ENCODE peak calls at places on chromosome 10, in seven cellular contexts. One of them, this sample, is unnamed.
A peak's percentile ranks its signal among the peaks of the same experiment; 100 is the strongest.

GRCh38 chr10:121608669-121609190 is 10.5 kb upstream of the FGFR2 start:
- DNase-seq in HEK293T: peak; percentile 81
- DNase-seq in neural progenitor cell: peak; percentile 81
- DNase-seq in HCEC 1CT: no peak
- DNase-seq in mucosa of gallbladder: peak; percentile 56
- DNase-seq in mesothelial cell of epicardium: peak; percentile 57
- DNase-seq in activated CD4-positive, alpha-beta T cell treated with anti-CD3 and anti-CD28 coated beads for 1 hour: no peak
- DNase-seq in this sample: peak; percentile 72

GRCh38 chr10:8438603-8439002 is 384.1 kb downstream of the GATA3 start:
- DNase-seq in mesothelial cell of epicardium: no peak
- DNase-seq in HCEC 1CT: no peak
- DNase-seq in mucosa of gallbladder: no peak
- DNase-seq in HEK293T: no peak
- DNase-seq in neural progenitor cell: no peak
- DNase-seq in activated CD4-positive, alpha-beta T cell treated with anti-CD3 and anti-CD28 coated beads for 1 hour: no peak
- DNase-seq in this sample: no peak

GRCh38 chr10:78187371-78187770 is 153.7 kb downstream of the RPS24 start:
- DNase-seq in activated CD4-positive, alpha-beta T cell treated with anti-CD3 and anti-CD28 coated beads for 1 hour: no peak
- DNase-seq in HEK293T: no peak
- DNase-seq in HCEC 1CT: no peak
- DNase-seq in mesothelial cell of epicardium: no peak
- DNase-seq in mucosa of gallbladder: no peak
- DNase-seq in neural progenitor cell: no peak
- DNase-seq in this sample: no peak

GRCh38 chr10:43692051-43692825 is 43.6 kb upstream of the ZNF32 start:
- DNase-seq in mesothelial cell of epicardium: no peak
- DNase-seq in mucosa of gallbladder: no peak
- DNase-seq in activated CD4-positive, alpha-beta T cell treated with anti-CD3 and anti-CD28 coated beads for 1 hour: no peak
- DNase-seq in HCEC 1CT: peak; percentile 3
- DNase-seq in HEK293T: no peak
- DNase-seq in neural progenitor cell: no peak
- DNase-seq in this sample: no peak

GRCh38 chr10:43040482-43041256 is 36.2 kb upstream of the RET start:
- DNase-seq in mucosa of gallbladder: no peak
- DNase-seq in mesothelial cell of epicardium: peak; percentile 18
- DNase-seq in HCEC 1CT: no peak
- DNase-seq in activated CD4-positive, alpha-beta T cell treated with anti-CD3 and anti-CD28 coated beads for 1 hour: no peak
- DNase-seq in neural progenitor cell: no peak
- DNase-seq in HEK293T: no peak
- DNase-seq in this sample: no peak

GRCh38 chr10:128018236-128018635 is 108.0 kb downstream of the MKI67 start:
- DNase-seq in HEK293T: no peak
- DNase-seq in HCEC 1CT: no peak
- DNase-seq in mesothelial cell of epicardium: no peak
- DNase-seq in neural progenitor cell: no peak
- DNase-seq in activated CD4-positive, alpha-beta T cell treated with anti-CD3 and anti-CD28 coated beads for 1 hour: no peak
- DNase-seq in mucosa of gallbladder: no peak
- DNase-seq in this sample: no peak

GRCh38 chr10:34505338-34505737 is 309.8 kb downstream of the PARD3 start:
- DNase-seq in mesothelial cell of epicardium: no peak
- DNase-seq in HCEC 1CT: peak; percentile 17
- DNase-seq in mucosa of gallbladder: no peak
- DNase-seq in neural progenitor cell: no peak
- DNase-seq in activated CD4-positive, alpha-beta T cell treated with anti-CD3 and anti-CD28 coated beads for 1 hour: no peak
- DNase-seq in HEK293T: no peak
- DNase-seq in this sample: no peak

GRCh38 chr10:51001587-51001986 is 72.7 kb upstream of the PRKG1 start:
- DNase-seq in HCEC 1CT: peak; percentile 47
- DNase-seq in HEK293T: peak; percentile 37
- DNase-seq in activated CD4-positive, alpha-beta T cell treated with anti-CD3 and anti-CD28 coated beads for 1 hour: no peak
- DNase-seq in mucosa of gallbladder: no peak
- DNase-seq in mesothelial cell of epicardium: no peak
- DNase-seq in neural progenitor cell: peak; percentile 51
- DNase-seq in this sample: no peak

GRCh38 chr10:96565774-96566173 is 21.0 kb downstream of the TM9SF3 start:
- DNase-seq in HEK293T: no peak
- DNase-seq in mesothelial cell of epicardium: no peak
- DNase-seq in HCEC 1CT: peak; percentile 65
- DNase-seq in neural progenitor cell: no peak
- DNase-seq in activated CD4-positive, alpha-beta T cell treated with anti-CD3 and anti-CD28 coated beads for 1 hour: no peak
- DNase-seq in mucosa of gallbladder: no peak
- DNase-seq in this sample: no peak

GRCh38 chr10:59885430-59886134 is 20.8 kb downstream of the CCDC6 start:
- DNase-seq in activated CD4-positive, alpha-beta T cell treated with anti-CD3 and anti-CD28 coated beads for 1 hour: no peak
- DNase-seq in HEK293T: no peak
- DNase-seq in mucosa of gallbladder: no peak
- DNase-seq in mesothelial cell of epicardium: no peak
- DNase-seq in HCEC 1CT: no peak
- DNase-seq in neural progenitor cell: no peak
- DNase-seq in this sample: no peak

GRCh38 chr10:131311661-131312260 is at the start of gene TCERG1L:
- DNase-seq in mesothelial cell of epicardium: no peak
- DNase-seq in HCEC 1CT: no peak
- DNase-seq in neural progenitor cell: peak; percentile 83
- DNase-seq in activated CD4-positive, alpha-beta T cell treated with anti-CD3 and anti-CD28 coated beads for 1 hour: no peak
- DNase-seq in mucosa of gallbladder: no peak
- DNase-seq in HEK293T: no peak
- DNase-seq in this sample: peak; percentile 66

GRCh38 chr10:75397571-75397921 is 4.0 kb downstream of the ZNF503 start:
- DNase-seq in HEK293T: no peak
- DNase-seq in neural progenitor cell: peak; percentile 54
- DNase-seq in mesothelial cell of epicardium: no peak
- DNase-seq in mucosa of gallbladder: no peak
- DNase-seq in activated CD4-positive, alpha-beta T cell treated with anti-CD3 and anti-CD28 coated beads for 1 hour: no peak
- DNase-seq in HCEC 1CT: peak; percentile 14
- DNase-seq in this sample: no peak

GRCh38 chr10:96017227-96017687 is 26.1 kb upstream of the CCNJ start:
- DNase-seq in neural progenitor cell: peak; percentile 70
- DNase-seq in mesothelial cell of epicardium: no peak
- DNase-seq in mucosa of gallbladder: peak; percentile 59
- DNase-seq in HCEC 1CT: peak; percentile 67
- DNase-seq in activated CD4-positive, alpha-beta T cell treated with anti-CD3 and anti-CD28 coated beads for 1 hour: no peak
- DNase-seq in HEK293T: peak; percentile 77
- DNase-seq in this sample: peak; percentile 36

GRCh38 chr10:93376372-93377296 is 105.5 kb downstream of the MYOF start:
- DNase-seq in neural progenitor cell: peak; percentile 77
- DNase-seq in activated CD4-positive, alpha-beta T cell treated with anti-CD3 and anti-CD28 coated beads for 1 hour: no peak
- DNase-seq in HEK293T: peak; percentile 85
- DNase-seq in HCEC 1CT: peak; percentile 80
- DNase-seq in mesothelial cell of epicardium: no peak
- DNase-seq in mucosa of gallbladder: peak; percentile 63
- DNase-seq in this sample: peak; percentile 45

GRCh38 chr10:86151613-86152012 is 215.0 kb downstream of the GRID1 start:
- DNase-seq in HEK293T: no peak
- DNase-seq in HCEC 1CT: no peak
- DNase-seq in mesothelial cell of epicardium: no peak
- DNase-seq in mucosa of gallbladder: no peak
- DNase-seq in neural progenitor cell: no peak
- DNase-seq in activated CD4-positive, alpha-beta T cell treated with anti-CD3 and anti-CD28 coated beads for 1 hour: no peak
- DNase-seq in this sample: no peak

GRCh38 chr10:102342462-102342861 is 53.0 kb upstream of the NFKB2 start:
- DNase-seq in activated CD4-positive, alpha-beta T cell treated with anti-CD3 and anti-CD28 coated beads for 1 hour: no peak
- DNase-seq in HCEC 1CT: no peak
- DNase-seq in mucosa of gallbladder: no peak
- DNase-seq in HEK293T: no peak
- DNase-seq in neural progenitor cell: peak; percentile 79
- DNase-seq in mesothelial cell of epicardium: no peak
- DNase-seq in this sample: no peak

This sample was measured in progenitor cell of endocrine pancreas.